ENCODE peak calls at places on chromosomes 13 and 19, in six cellular contexts. P is substantia nigra, K is NCI-H345, H is HTR-8/SVneo, M is mucosa of gallbladder, U is iPS DF 19.7. I is an unnamed sample.

GRCh38 chr19:1232652-1233360 is 5.0 kb downstream of the CBARP start:
- DNase-seq in U (no peak), P (no peak), M (no peak), K (no peak), H (no peak), I (no peak)

GRCh38 chr13:75250526-75251183 is 231.3 kb downstream of the TBC1D4 start:
- DNase-seq in K (no peak), H (no peak), U (no peak), P (no peak), M (no peak), I (no peak)

GRCh38 chr19:10936661-10937084 is 8.1 kb downstream of the TIMM29 start:
- DNase-seq in U (peak), P (no peak), M (peak), K (peak), H (peak), I (peak)

GRCh38 chr13:46489586-46490023 is 63.4 kb upstream of the LRCH1 start:
- DNase-seq in H (no peak), P (no peak), M (no peak), U (no peak), K (no peak), I (no peak)

GRCh38 chr19:11373885-11374448 is 499 bp upstream of the SWSAP1 start:
- DNase-seq in P (no peak), U (no peak), H (no peak), K (no peak), M (no peak), I (no peak)

GRCh38 chr19:18191640-18192062 is 1.4 kb upstream of the MPV17L2 start:
- DNase-seq in P (no peak), U (no peak), H (no peak), K (no peak), M (no peak), I (no peak)

GRCh38 chr13:29771247-29771646 is 79.2 kb downstream of the UBL3 start:
- DNase-seq in U (no peak), K (peak), H (no peak), P (no peak), M (no peak), I (peak)

GRCh38 chr19:5308471-5309437 is 31.9 kb downstream of the PTPRS start:
- DNase-seq in K (peak), H (no peak), M (peak), P (peak), U (no peak), I (no peak)

GRCh38 chr13:52862358-52863206 is 14.1 kb upstream of the PCDH8 start:
- DNase-seq in H (no peak), U (no peak), K (no peak), P (no peak), M (no peak), I (peak)

GRCh38 chr19:42512743-42513304 is 15.5 kb downstream of the CEACAM1 start:
- DNase-seq in H (no peak), M (no peak), P (peak), K (peak), U (peak), I (no peak)

GRCh38 chr19:49877879-49878743 is 609 bp downstream of the TBC1D17 start:
- DNase-seq in U (no peak), M (peak), K (peak), P (peak), H (peak), I (peak)

GRCh38 chr13:113770441-113770840 is 11.4 kb downstream of the TMEM255B start:
- DNase-seq in K (no peak), M (no peak), H (no peak), P (no peak), U (no peak), I (no peak)

GRCh38 chr19:22052644-22053013 is 345 bp downstream of the ZNF257 start:
- DNase-seq in U (no peak), M (no peak), H (no peak), P (no peak), K (peak), I (no peak)

GRCh38 chr13:82947121-82948077 is 934.9 kb downstream of the SLITRK1 start:
- DNase-seq in U (no peak), M (no peak), P (no peak), H (no peak), K (no peak), I (no peak)

GRCh38 chr19:45508931-45509691 is 1.8 kb downstream of the VASP start:
- DNase-seq in U (no peak), K (no peak), H (peak), M (peak), P (peak), I (no peak)